ENCODE peak calls at places on chromosomes 1 and 21, in nine cellular contexts. I is AG09309; Z is kidney; W is left ventricle myocardium inferior; L is effector memory CD4-positive, alpha-beta T cell; T is fibroblast of lung; D is SJSA1; N is DMS153; Y is psoas muscle. C is an unnamed sample.

GRCh38 chr21:9767592-9768375 is 753.6 kb upstream of the TPTE start:
- DNase-seq in I (no peak), Z (peak), W (no peak), L (no peak), T (no peak), D (no peak), N (no peak), Y (no peak), C (no peak)

GRCh38 chr1:202084791-202085681 is 37.7 kb upstream of the GPR37L1 start:
- DNase-seq in I (no peak), Z (peak), W (no peak), L (no peak), T (no peak), D (no peak), N (peak), Y (no peak), C (no peak)

GRCh38 chr21:38948981-38949380 is 143.3 kb downstream of the ETS2 start:
- DNase-seq in I (no peak), Z (no peak), W (no peak), L (no peak), T (no peak), D (no peak), N (no peak), Y (no peak), C (no peak)

GRCh38 chr1:23995431-23995837 is 15.3 kb upstream of the SRSF10 start:
- DNase-seq in I (no peak), Z (no peak), W (no peak), L (no peak), T (peak), D (no peak), N (no peak), Y (no peak), C (no peak)

GRCh38 chr1:176225911-176226310 is 18.8 kb upstream of the COP1 start:
- DNase-seq in I (no peak), Z (no peak), W (no peak), L (no peak), T (no peak), D (no peak), N (no peak), Y (no peak), C (no peak)

GRCh38 chr1:217149791-217150190 is 426.6 kb upstream of the ESRRG start:
- DNase-seq in I (no peak), Z (no peak), W (no peak), L (no peak), T (no peak), D (no peak), N (no peak), Y (no peak), C (no peak)

GRCh38 chr1:91201174-91201573 is 179.3 kb upstream of the ZNF644 start:
- DNase-seq in I (no peak), Z (no peak), W (no peak), L (no peak), T (peak), D (no peak), N (no peak), Y (no peak), C (no peak)

GRCh38 chr1:160399544-160400283 is 650 bp upstream of the VANGL2 start:
- DNase-seq in I (no peak), Z (no peak), W (no peak), L (no peak), T (no peak), D (no peak), N (no peak), Y (no peak), C (no peak)

GRCh38 chr1:7784492-7785071 is 491 bp downstream of the PER3 start:
- DNase-seq in I (no peak), Z (peak), W (peak), L (no peak), T (no peak), D (peak), N (no peak), Y (peak), C (no peak)

GRCh38 chr1:223844521-223844961 is 1.2 kb downstream of the TP53BP2 start:
- DNase-seq in I (no peak), Z (no peak), W (no peak), L (peak), T (no peak), D (no peak), N (no peak), Y (no peak), C (no peak)

GRCh38 chr1:54347955-54348699 is 58.1 kb downstream of the SSBP3 start:
- DNase-seq in I (no peak), Z (peak), W (no peak), L (no peak), T (no peak), D (no peak), N (peak), Y (no peak), C (no peak)

GRCh38 chr1:227777156-227777555 is 38.3 kb upstream of the PRSS38 start:
- DNase-seq in I (no peak), Z (peak), W (no peak), L (no peak), T (no peak), D (no peak), N (no peak), Y (peak), C (no peak)

GRCh38 chr1:213676741-213677140 is 311.0 kb upstream of the PROX1 start:
- DNase-seq in I (no peak), Z (no peak), W (no peak), L (no peak), T (no peak), D (no peak), N (no peak), Y (no peak), C (no peak)

GRCh38 chr1:98304888-98305287 is 356.6 kb upstream of the SNX7 start:
- DNase-seq in I (no peak), Z (no peak), W (no peak), L (no peak), T (no peak), D (no peak), N (no peak), Y (no peak), C (no peak)

C was measured in AG09319.